ENCODE peak calls at places on chromosomes 4 and X, in four cellular contexts. K, C, M and D are unnamed samples.
A peak's percentile ranks its signal among the peaks of the same experiment; 100 is the strongest.

GRCh38 chr4:36348403-36348938 is 67.1 kb downstream of the DTHD1 start:
- DNase-seq in K (no peak), C (no peak), M (no peak), D (no peak)

GRCh38 chr4:88706574-88706973 is 8.9 kb upstream of the NAP1L5 start:
- DNase-seq in K (no peak), C (peak; percentile 72), M (peak; percentile 52), D (no peak)

GRCh38 chr4:175470141-175470540 is 341.9 kb downstream of the GPM6A start:
- DNase-seq in K (no peak), C (no peak), M (no peak), D (no peak)

GRCh38 chrX:100994352-100995281 is 25.1 kb downstream of the ARL13A start:
- DNase-seq in K (peak; percentile 47), C (no peak), M (peak; percentile 52), D (no peak)

GRCh38 chr4:10226756-10227155 is 110.2 kb upstream of the WDR1 start:
- DNase-seq in K (no peak), C (no peak), M (no peak), D (no peak)

GRCh38 chr4:88533937-88534750 is 10.6 kb upstream of the PYURF start:
- DNase-seq in K (no peak), C (no peak), M (peak; percentile 86), D (no peak)

GRCh38 chrX:40012039-40012799 is 85.5 kb downstream of the BCOR start:
- DNase-seq in K (no peak), C (peak; percentile 69), M (peak; percentile 55), D (no peak)

GRCh38 chrX:127577884-127578283 is 474.3 kb downstream of the ACTRT1 start:
- DNase-seq in K (no peak), C (no peak), M (no peak), D (no peak)

GRCh38 chr4:74055498-74055897 is 17.0 kb upstream of the CXCL3 start:
- DNase-seq in K (no peak), C (no peak), M (no peak), D (no peak)

GRCh38 chrX:36961590-36961989 is 46.6 kb upstream of the FAM47C start:
- DNase-seq in K (peak; percentile 15), C (no peak), M (no peak), D (no peak)
- TF ChIP-seq CTCF in K (peak; percentile 40), C (no peak), M (no peak), D (no peak)

GRCh38 chr4:80199004-80199579 is 1.8 kb downstream of the PRDM8 start:
- DNase-seq in K (no peak), C (no peak), M (no peak), D (no peak)

GRCh38 chr4:80202190-80202711 is 4.9 kb downstream of the PRDM8 start:
- DNase-seq in K (no peak), C (peak; percentile 91), M (peak; percentile 79), D (peak; percentile 96)

GRCh38 chr4:80202784-80203553 is 5.7 kb downstream of the PRDM8 start:
- DNase-seq in K (no peak), C (no peak), M (no peak), D (peak; percentile 86)

GRCh38 chr4:80199947-80200346 is 2.6 kb downstream of the PRDM8 start:
- DNase-seq in K (no peak), C (no peak), M (no peak), D (no peak)

DNA sequence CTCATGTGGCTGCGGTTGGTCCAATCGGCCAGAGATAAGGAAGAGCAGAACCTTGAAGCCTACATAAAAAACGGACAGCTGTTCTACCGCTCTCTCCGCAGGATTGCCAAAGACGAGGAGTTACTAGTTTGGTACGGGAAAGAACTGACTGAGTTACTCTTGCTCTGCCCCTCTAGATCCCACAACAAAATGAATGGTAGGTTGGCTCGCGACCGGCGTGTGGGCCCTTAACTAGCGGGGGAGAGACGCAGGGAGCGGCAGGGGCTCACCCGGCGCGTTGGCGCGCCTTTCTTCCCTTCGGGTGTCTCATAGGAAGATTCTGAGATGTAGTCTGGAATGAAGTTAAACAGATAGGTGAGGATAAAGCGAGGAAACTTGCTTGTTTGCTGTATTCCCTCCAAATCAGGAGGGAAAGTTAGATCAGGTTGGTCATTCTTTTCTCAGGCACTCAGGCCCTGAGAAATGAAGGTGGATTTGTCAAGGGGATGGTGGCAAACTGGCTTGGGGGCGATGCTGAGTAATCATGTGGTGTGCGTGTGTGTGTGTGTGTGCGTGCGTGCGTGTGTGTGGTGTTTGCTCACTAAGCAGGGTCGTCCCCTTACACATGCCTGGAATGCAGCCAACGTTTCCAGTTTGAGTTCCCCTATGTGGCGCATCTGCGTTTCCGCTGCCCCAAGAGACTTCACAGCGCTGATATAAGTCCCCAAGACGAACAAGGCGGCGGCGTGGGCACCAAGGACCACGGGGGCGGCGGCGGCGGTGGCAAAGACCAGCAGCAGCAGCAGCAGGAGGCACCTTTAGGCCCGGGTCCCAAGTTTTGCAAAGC is 4.2 kb downstream of the PRDM8 start:
- DNase-seq in K (no peak), C (no peak), M (peak; percentile 85), D (no peak)
- H3K4me3 ChIP-seq in K (peak overlapping the region; percentile 35), C (peak overlapping the region; percentile 66), M (peak overlapping the region; percentile 59), D (no peak overlapping the region)

DNA sequence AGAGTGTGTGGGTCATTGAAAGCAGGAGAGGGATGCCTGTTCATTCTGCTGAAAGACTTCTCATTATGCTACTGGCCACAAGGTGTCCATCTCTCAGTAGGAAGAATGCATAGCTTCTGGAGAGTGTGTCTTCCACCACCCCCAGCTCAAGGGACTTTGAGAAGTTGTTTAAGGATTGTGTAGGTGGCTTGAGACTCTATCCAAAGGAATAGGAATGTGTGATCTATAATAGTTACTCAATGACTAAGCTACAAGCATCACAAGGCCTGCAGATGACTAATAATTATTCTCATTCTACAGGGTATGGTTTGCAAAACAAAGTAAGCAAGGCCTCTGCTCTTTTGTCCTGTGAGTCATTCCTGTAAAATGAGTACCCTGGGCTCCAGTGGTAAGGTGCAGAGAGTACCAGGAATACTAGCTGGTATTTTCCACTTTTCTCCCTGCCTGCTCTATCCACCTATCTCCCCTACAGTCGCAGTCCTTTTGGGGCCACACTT is 279.8 kb upstream of the BOD1L1 start:
- DNase-seq in K (no peak), C (no peak), M (peak; percentile 94), D (no peak)
- TF ChIP-seq CTCF in K (no peak), C (no peak), M (peak; percentile 40), D (no peak)

DNA sequence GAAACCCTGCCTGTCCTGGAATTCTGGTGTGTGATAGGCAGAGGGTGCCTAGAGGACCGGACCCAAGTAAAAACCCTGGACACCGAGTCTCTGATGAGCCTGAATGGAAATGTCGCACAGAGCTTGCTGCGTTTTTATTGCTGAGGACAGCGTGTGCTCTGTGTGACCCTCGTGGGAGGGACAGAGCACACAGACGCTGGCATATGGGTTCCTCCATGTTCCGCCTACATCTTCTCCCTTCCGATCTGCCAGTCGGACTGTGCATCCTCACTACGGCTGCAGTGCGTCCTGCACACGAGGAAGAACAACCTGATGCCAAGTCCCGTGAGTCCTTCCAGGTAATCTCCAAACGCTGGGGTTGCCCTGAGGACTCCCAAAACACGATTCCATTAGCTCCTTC is 68.3 kb downstream of the AFAP1 start:
- DNase-seq in K (no peak), C (no peak), M (no peak), D (no peak)
- H3K4me3 ChIP-seq in K (no peak overlapping the region), C (peak overlapping the region; percentile 70), M (peak overlapping the region; percentile 69), D (no peak overlapping the region)